ENCODE peak calls at places on chromosomes 4 and X, in four cellular contexts. One of them, this sample, is unnamed.

GRCh38 chr4:8340721-8341680 is 71.4 kb downstream of the HTRA3 start:
- DNase-seq in retinal pigment epithelial cell: no peak
- DNase-seq in AG09309: no peak
- DNase-seq in skeletal muscle cell: no peak
- DNase-seq in this sample: no peak

GRCh38 chrX:72128881-72129280 is 2.8 kb downstream of the RTL5 start:
- DNase-seq in retinal pigment epithelial cell: no peak
- DNase-seq in AG09309: no peak
- DNase-seq in skeletal muscle cell: no peak
- DNase-seq in this sample: no peak

GRCh38 chrX:53433651-53434639 is at the start of gene HSD17B10:
- DNase-seq in skeletal muscle cell: no peak
- DNase-seq in AG09309: no peak
- DNase-seq in retinal pigment epithelial cell: no peak
- DNase-seq in this sample: peak; percentile 41

GRCh38 chr4:26362745-26363439 is 42.1 kb downstream of the RBPJ start:
- DNase-seq in retinal pigment epithelial cell: no peak
- DNase-seq in AG09309: no peak
- DNase-seq in skeletal muscle cell: no peak
- DNase-seq in this sample: no peak

GRCh38 chrX:20740443-20740842 is 473.7 kb upstream of the RPS6KA3 start:
- DNase-seq in retinal pigment epithelial cell: no peak
- DNase-seq in AG09309: no peak
- DNase-seq in skeletal muscle cell: no peak
- DNase-seq in this sample: no peak

GRCh38 chr4:119136541-119136940 is 909 bp downstream of the MYOZ2 start:
- DNase-seq in skeletal muscle cell: peak; percentile 52
- DNase-seq in retinal pigment epithelial cell: no peak
- DNase-seq in AG09309: no peak
- DNase-seq in this sample: no peak

GRCh38 chr4:159363376-159363775 is 260.5 kb downstream of the RAPGEF2 start:
- DNase-seq in skeletal muscle cell: peak; percentile 31
- DNase-seq in AG09309: no peak
- DNase-seq in retinal pigment epithelial cell: no peak
- DNase-seq in this sample: no peak

GRCh38 chrX:15107367-15107988 is 162.4 kb downstream of the ASB9 start:
- DNase-seq in skeletal muscle cell: no peak
- DNase-seq in retinal pigment epithelial cell: no peak
- DNase-seq in AG09309: no peak
- DNase-seq in this sample: no peak

GRCh38 chrX:34880656-34881055 is 61.9 kb upstream of the FAM47B start:
- DNase-seq in retinal pigment epithelial cell: no peak
- DNase-seq in skeletal muscle cell: no peak
- DNase-seq in AG09309: no peak
- DNase-seq in this sample: peak; percentile 29

GRCh38 chr4:42501624-42502401 is 104.5 kb downstream of the SHISA3 start:
- DNase-seq in skeletal muscle cell: no peak
- DNase-seq in AG09309: no peak
- DNase-seq in retinal pigment epithelial cell: peak; percentile 74
- DNase-seq in this sample: peak; percentile 19

GRCh38 chrX:98627645-98628044 is 1743.9 kb downstream of the RPA4 start:
- DNase-seq in retinal pigment epithelial cell: no peak
- DNase-seq in AG09309: no peak
- DNase-seq in skeletal muscle cell: no peak
- DNase-seq in this sample: no peak

GRCh38 chrX:63350551-63350950 is 581 bp downstream of the SPIN4 start:
- DNase-seq in AG09309: no peak
- DNase-seq in retinal pigment epithelial cell: no peak
- DNase-seq in skeletal muscle cell: no peak
- DNase-seq in this sample: no peak

GRCh38 chr4:173040200-173040599 is 128.4 kb upstream of the GALNT7 start:
- DNase-seq in retinal pigment epithelial cell: peak; percentile 83
- DNase-seq in skeletal muscle cell: peak; percentile 30
- DNase-seq in AG09309: no peak
- DNase-seq in this sample: peak; percentile 70

GRCh38 chrX:112636951-112637541 is 42.7 kb downstream of the LHFPL1 start:
- DNase-seq in AG09309: peak; percentile 65
- DNase-seq in skeletal muscle cell: peak; percentile 64
- DNase-seq in retinal pigment epithelial cell: no peak
- DNase-seq in this sample: no peak

GRCh38 chr4:6494431-6495295 is 22.2 kb upstream of the PPP2R2C start:
- DNase-seq in retinal pigment epithelial cell: no peak
- DNase-seq in AG09309: no peak
- DNase-seq in skeletal muscle cell: no peak
- DNase-seq in this sample: no peak

GRCh38 chr4:41881931-41882621 is 53.2 kb upstream of the TMEM33 start:
- DNase-seq in AG09309: no peak
- DNase-seq in skeletal muscle cell: no peak
- DNase-seq in retinal pigment epithelial cell: no peak
- DNase-seq in this sample: no peak

GRCh38 chrX:96540111-96540631 is 144.5 kb upstream of the DIAPH2 start:
- DNase-seq in skeletal muscle cell: no peak
- DNase-seq in AG09309: no peak
- DNase-seq in retinal pigment epithelial cell: no peak
- DNase-seq in this sample: no peak

GRCh38 chrX:154378059-154378798 is 866 bp upstream of the EMD start:
- DNase-seq in AG09309: no peak
- DNase-seq in retinal pigment epithelial cell: no peak
- DNase-seq in skeletal muscle cell: no peak
- DNase-seq in this sample: no peak

GRCh38 chr4:107939307-107939706 is 8.0 kb downstream of the CYP2U1 start:
- DNase-seq in AG09309: no peak
- DNase-seq in skeletal muscle cell: no peak
- DNase-seq in retinal pigment epithelial cell: no peak
- DNase-seq in this sample: no peak

GRCh38 chr4:91147067-91147466 is 1019.9 kb downstream of the CCSER1 start:
- DNase-seq in skeletal muscle cell: no peak
- DNase-seq in AG09309: no peak
- DNase-seq in retinal pigment epithelial cell: no peak
- DNase-seq in this sample: no peak

GRCh38 chrX:9927638-9928037 is 39.5 kb upstream of the CLDN34 start:
- DNase-seq in retinal pigment epithelial cell: no peak
- DNase-seq in skeletal muscle cell: no peak
- DNase-seq in AG09309: no peak
- DNase-seq in this sample: no peak

GRCh38 chr4:26723216-26723615 is 137.4 kb upstream of the STIM2 start:
- DNase-seq in skeletal muscle cell: no peak
- DNase-seq in AG09309: no peak
- DNase-seq in retinal pigment epithelial cell: no peak
- DNase-seq in this sample: no peak

GRCh38 chr4:185512516-185512915 is 22.8 kb downstream of the PDLIM3 start:
- DNase-seq in skeletal muscle cell: peak; percentile 37
- DNase-seq in retinal pigment epithelial cell: no peak
- DNase-seq in AG09309: peak; percentile 29
- DNase-seq in this sample: no peak

DNA sequence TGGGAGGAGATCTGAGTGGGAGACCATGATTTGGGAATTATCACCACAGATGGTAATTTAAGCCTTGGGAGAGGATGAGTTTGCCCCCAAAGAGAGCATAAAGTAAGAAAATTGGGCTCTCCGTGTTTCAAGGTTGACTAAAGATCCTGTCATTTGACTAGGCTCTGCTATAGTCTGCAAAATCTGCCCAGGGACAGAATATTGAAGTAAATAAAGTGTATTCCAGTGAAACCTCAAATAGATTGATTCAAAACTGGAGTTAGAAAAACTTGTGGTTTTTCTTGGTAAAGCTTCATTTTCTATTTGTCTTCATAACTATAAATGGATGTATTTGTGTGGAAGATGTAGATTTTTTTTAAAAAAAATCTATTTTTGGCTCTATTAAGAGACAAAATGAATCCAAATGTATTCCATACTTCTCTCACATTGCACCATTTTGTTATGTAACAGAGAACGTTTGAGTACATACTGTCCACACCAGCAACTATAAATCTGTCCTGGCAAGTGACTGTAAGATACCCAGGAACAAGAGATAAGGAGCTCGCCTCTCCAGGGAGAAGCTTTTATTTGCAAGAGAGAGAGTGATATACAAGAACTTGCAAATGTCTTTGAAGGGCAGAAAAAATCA is 170.2 kb downstream of the CBR4 start:
- DNase-seq in AG09309: no peak
- DNase-seq in retinal pigment epithelial cell: no peak
- DNase-seq in skeletal muscle cell: no peak
- DNase-seq in this sample: no peak
- H3K4me3 ChIP-seq in AG09309: no peak overlapping the region
- H3K4me3 ChIP-seq in retinal pigment epithelial cell: no peak overlapping the region
- H3K4me3 ChIP-seq in skeletal muscle cell: no peak overlapping the region
- H3K4me3 ChIP-seq in this sample: no peak overlapping the region

DNA sequence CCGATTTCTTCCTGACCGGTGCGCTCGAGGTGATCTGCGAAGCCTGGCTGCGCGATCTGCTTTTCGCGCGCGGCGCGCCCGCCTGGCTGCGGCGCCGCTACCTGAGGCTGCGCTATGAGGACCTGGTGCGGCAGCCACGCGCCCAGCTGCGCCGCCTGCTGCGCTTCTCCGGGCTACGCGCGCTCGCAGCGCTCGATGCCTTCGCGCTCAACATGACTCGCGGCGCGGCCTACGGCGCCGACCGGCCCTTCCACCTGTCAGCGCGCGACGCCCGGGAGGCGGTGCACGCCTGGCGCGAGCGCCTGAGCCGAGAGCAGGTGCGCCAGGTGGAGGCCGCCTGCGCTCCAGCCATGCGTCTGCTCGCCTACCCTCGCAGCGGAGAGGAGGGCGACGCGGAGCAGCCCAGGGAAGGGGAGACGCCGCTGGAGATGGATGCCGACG is 1.4 kb downstream of the CHST7 start:
- DNase-seq in skeletal muscle cell: no peak
- DNase-seq in AG09309: no peak
- DNase-seq in retinal pigment epithelial cell: no peak
- DNase-seq in this sample: no peak
- H3K4me3 ChIP-seq in skeletal muscle cell: peak overlapping the region; percentile 57
- H3K4me3 ChIP-seq in AG09309: peak overlapping the region; percentile 37
- H3K4me3 ChIP-seq in retinal pigment epithelial cell: peak overlapping the region; percentile 21
- H3K4me3 ChIP-seq in this sample: peak overlapping the region; percentile 51

DNA sequence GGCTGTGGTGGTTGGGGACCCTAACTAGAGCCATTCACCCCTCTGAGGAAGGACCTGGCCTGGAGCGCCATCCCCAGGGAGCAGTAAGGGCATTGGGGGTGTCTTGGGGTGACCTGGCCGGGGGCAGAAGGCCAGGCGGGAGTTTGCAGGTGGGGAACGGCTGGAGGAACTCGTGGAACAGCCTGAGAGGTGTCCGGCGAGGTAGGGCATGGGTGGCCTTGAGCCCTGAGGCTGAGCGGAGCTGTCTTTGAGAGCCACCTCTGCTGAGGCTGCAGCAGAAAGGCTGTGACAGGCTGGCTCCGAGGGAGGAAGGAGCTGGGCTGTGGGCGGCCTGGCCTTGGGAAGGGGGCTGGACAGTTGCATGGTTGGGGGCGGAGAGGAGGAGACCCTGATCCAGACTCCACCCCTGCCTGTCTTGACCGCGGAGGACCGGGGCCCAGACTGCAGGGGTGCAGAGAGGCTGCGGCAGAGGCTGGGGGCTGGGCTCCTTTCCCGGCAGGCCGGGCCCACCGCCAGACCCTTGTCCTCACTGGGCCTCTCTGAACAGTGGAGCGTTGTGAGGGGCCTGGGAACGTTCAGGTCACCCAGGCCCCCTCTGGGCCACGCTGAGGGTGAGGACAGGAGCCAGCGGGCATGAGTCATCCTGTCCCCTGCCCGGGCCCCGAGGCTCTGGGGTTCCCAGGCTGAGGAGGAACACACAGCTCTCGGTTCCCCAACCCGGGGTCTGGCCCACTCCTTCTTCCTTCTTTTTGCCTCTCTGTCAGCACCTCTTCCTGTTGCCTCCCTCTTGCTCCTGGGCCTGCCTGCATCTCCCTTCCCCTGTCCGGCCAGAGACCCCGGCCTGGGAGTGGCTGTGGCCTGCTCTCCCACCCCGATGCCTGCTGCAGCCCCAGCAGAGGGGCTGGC is 8.1 kb downstream of the SH3BP2 start:
- DNase-seq in skeletal muscle cell: peak; percentile 73
- DNase-seq in AG09309: no peak
- DNase-seq in retinal pigment epithelial cell: peak; percentile 23
- DNase-seq in this sample: no peak
- H3K4me3 ChIP-seq in skeletal muscle cell: peak overlapping the region; percentile 15
- H3K4me3 ChIP-seq in AG09309: no peak overlapping the region
- H3K4me3 ChIP-seq in retinal pigment epithelial cell: no peak overlapping the region
- H3K4me3 ChIP-seq in this sample: no peak overlapping the region

DNA sequence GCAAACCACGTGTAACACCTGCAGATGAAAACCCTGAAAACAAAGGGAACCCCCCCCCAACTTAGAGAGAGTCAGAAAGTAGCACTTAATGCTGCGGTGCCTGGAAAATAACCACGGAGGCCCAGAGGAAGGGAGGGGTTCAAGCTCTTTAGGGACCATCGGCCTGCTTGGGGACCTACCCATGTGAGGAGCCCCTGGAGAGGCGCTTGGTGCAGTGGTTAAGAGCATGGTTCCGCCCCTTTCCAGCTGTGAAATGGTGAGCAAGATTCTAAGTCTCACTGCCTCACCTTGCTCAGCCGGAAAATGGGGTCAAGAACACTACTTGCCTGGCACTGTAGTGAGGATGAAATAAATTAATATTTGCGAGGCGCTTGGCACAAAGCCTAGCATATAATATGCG is 13.8 kb downstream of the SLC25A5 start:
- DNase-seq in skeletal muscle cell: no peak
- DNase-seq in retinal pigment epithelial cell: no peak
- DNase-seq in AG09309: no peak
- DNase-seq in this sample: no peak
- H3K4me3 ChIP-seq in skeletal muscle cell: peak overlapping the region; percentile 33
- H3K4me3 ChIP-seq in retinal pigment epithelial cell: peak overlapping the region; percentile 36
- H3K4me3 ChIP-seq in AG09309: peak overlapping the region; percentile 27
- H3K4me3 ChIP-seq in this sample: peak overlapping the region; percentile 25

DNA sequence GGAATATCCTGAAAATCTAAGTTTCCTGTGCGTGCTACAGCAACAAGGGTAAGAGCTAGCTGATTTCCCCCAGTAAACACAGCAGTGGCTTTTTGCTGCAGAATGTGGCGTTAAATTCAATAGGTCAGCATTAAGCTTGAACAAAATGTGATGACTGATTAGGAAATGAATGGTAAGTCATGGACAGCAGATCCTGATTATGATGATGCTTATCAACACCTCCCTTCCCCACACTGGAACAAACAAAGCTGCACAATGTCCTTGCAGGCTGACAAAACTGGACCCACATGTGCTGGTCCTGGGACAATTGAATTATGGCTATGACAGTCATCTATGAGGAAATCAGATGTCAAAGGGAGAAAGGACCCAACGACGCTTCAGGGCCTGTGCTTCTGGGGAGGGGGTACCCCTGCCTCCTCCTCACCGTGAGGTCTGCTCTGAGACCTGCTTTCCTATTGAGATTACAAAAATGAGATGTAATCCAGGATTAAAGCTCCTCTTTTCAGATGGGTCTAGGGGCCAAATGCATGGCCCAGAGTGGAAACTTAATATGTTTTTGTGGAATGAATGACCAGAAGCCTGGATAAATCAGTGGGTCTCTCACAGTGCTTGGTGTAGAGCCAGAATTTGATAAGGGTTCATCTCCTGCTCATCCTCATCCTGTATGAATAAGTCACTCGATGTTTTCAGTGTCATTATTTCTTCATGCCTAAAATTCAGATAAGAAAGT is 32.0 kb upstream of the BOD1L1 start:
- DNase-seq in skeletal muscle cell: no peak
- DNase-seq in retinal pigment epithelial cell: no peak
- DNase-seq in AG09309: no peak
- DNase-seq in this sample: no peak
- H3K4me3 ChIP-seq in skeletal muscle cell: no peak overlapping the region
- H3K4me3 ChIP-seq in retinal pigment epithelial cell: no peak overlapping the region
- H3K4me3 ChIP-seq in AG09309: no peak overlapping the region
- H3K4me3 ChIP-seq in this sample: no peak overlapping the region

This sample was measured in kidney epithelial cell.